ENCODE peak calls at places on chromosome X, in eight cellular contexts. X, A, V, B, I, Q, M and L are unnamed samples.

GRCh38 chrX:10983526-10983925 is 127.6 kb upstream of the HCCS start:
- DNase-seq in X (no peak), A (no peak), V (no peak), B (no peak), I (no peak), Q (no peak), M (no peak), L (no peak)

GRCh38 chrX:1071351-1071750 is 141.1 kb downstream of the CRLF2 start:
- DNase-seq in X (no peak), A (no peak), V (no peak), B (no peak), I (no peak), Q (no peak), M (no peak), L (no peak)

GRCh38 chrX:125977851-125978250 is 188.2 kb downstream of the DCAF12L2 start:
- DNase-seq in X (no peak), A (no peak), V (no peak), B (no peak), I (no peak), Q (no peak), M (no peak), L (no peak)

GRCh38 chrX:101803451-101803850 is 128.4 kb downstream of the ZMAT1 start:
- DNase-seq in X (no peak), A (no peak), V (no peak), B (no peak), I (peak), Q (no peak), M (no peak), L (peak)

GRCh38 chrX:97326456-97326855 is 442.7 kb downstream of the RPA4 start:
- DNase-seq in X (no peak), A (peak), V (no peak), B (no peak), I (peak), Q (no peak), M (no peak), L (no peak)

GRCh38 chrX:23383411-23383810 is 48.8 kb downstream of the PTCHD1 start:
- DNase-seq in X (no peak), A (no peak), V (no peak), B (no peak), I (peak), Q (no peak), M (no peak), L (no peak)

GRCh38 chrX:14476169-14476568 is 53.2 kb upstream of the GLRA2 start:
- DNase-seq in X (no peak), A (no peak), V (no peak), B (no peak), I (no peak), Q (no peak), M (no peak), L (no peak)

GRCh38 chrX:22800806-22801205 is 199.0 kb upstream of the DDX53 start:
- DNase-seq in X (no peak), A (no peak), V (no peak), B (no peak), I (no peak), Q (no peak), M (no peak), L (no peak)

GRCh38 chrX:26352891-26353430 is 137.0 kb downstream of the MAGEB5 start:
- DNase-seq in X (no peak), A (no peak), V (no peak), B (no peak), I (no peak), Q (no peak), M (no peak), L (no peak)

DNA sequence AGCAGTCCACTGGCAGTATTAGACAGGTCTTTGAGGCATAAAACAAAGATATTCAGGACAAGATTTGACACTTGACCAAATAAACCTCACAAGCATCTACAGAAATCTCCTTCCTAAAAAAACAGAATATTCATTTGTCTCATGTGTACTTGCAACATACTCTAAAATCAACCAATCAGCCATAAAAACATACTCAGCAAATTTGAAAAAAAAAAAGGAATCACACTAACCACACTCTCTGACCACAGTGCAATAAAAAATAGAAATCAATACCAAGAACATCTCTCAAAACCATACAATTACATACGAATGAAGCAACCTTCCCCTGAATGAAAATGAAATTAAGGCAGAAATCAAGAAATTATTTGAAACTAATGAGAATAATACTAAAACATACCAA is 591.3 kb downstream of the FAM133A start:
- DNase-seq in X (no peak), A (no peak), V (no peak), B (no peak), I (no peak), Q (no peak), M (no peak), L (no peak)
- TF ChIP-seq POLR2A in X (no peak), A (no peak), V (no peak), B (no peak), I (no peak), Q (no peak), M (no peak), L (no peak)

GRCh38 chrX:136271300-136271699 is 20.1 kb upstream of the MAP7D3 start:
- DNase-seq in X (no peak), A (no peak), V (no peak), B (no peak), I (no peak), Q (no peak), M (no peak), L (no peak)
- TF ChIP-seq POLR2A in X (no peak), A (no peak), V (no peak), B (no peak), I (no peak), Q (no peak), M (no peak), L (no peak)

GRCh38 chrX:154526901-154527675 is 11.1 kb upstream of the FAM3A start:
- DNase-seq in X (peak), A (peak), V (peak), B (no peak), I (peak), Q (peak), M (peak), L (peak)
- TF ChIP-seq POLR2A in X (no peak), A (peak), V (no peak), B (no peak), I (no peak), Q (no peak), M (no peak), L (peak)

GRCh38 chrX:2320089-2320488 is 180.7 kb downstream of the DHRSX start:
- DNase-seq in X (no peak), A (no peak), V (no peak), B (no peak), I (no peak), Q (no peak), M (no peak), L (no peak)

GRCh38 chrX:2318371-2318770 is 182.4 kb downstream of the DHRSX start:
- DNase-seq in X (no peak), A (no peak), V (no peak), B (no peak), I (no peak), Q (no peak), M (no peak), L (no peak)

GRCh38 chrX:2317527-2318055 is 183.2 kb downstream of the DHRSX start:
- DNase-seq in X (no peak), A (no peak), V (no peak), B (no peak), I (no peak), Q (no peak), M (no peak), L (no peak)

GRCh38 chrX:2321411-2321810 is 179.4 kb downstream of the DHRSX start:
- DNase-seq in X (no peak), A (no peak), V (no peak), B (no peak), I (no peak), Q (no peak), M (no peak), L (no peak)

DNA sequence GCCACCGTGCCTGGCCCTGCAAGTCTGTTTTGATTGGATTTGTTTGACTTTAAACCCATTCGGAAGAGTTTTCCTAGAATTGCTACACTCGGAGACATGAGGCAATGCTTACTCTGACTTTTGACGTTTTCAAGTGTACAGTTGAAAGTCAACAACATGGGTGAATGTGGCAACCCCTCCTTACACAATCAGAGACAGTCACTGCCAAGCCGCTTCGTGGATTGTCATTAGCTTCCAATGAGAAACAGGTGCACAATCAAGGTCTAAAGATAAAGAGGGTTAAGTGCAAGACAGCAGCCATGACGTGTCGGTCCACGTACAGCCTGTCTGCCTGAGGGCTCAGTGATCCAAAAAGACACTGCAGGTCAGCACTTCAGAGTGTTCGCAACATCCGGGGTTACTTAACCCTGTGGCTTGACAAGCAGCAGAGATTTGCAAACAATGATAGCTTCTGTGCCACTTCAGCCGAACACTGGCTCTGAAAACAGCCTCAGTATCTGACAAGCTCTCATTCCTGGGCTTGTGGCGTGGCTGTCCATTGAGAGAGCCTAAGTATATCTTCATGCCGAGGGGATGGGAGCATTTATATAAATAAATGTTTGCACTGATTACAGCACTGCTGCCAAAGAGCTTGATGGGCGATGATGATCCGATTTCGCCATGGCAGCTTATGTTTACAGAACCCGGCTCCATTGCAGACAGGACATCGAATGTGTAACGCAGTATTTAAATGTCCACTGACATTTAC is 180.0 kb downstream of the DHRSX start:
- DNase-seq in X (peak), A (no peak), V (peak), B (no peak), I (peak), Q (peak), M (peak), L (no peak)
- TF ChIP-seq POLR2A in X (no peak), A (no peak), V (no peak), B (no peak), I (no peak), Q (no peak), M (no peak), L (no peak)

GRCh38 chrX:107715331-107716044 is 60.1 kb downstream of the TSC22D3 start:
- DNase-seq in X (peak), A (no peak), V (no peak), B (no peak), I (peak), Q (no peak), M (no peak), L (no peak)
- TF ChIP-seq POLR2A in X (no peak), A (peak), V (no peak), B (no peak), I (no peak), Q (no peak), M (no peak), L (peak)

DNA sequence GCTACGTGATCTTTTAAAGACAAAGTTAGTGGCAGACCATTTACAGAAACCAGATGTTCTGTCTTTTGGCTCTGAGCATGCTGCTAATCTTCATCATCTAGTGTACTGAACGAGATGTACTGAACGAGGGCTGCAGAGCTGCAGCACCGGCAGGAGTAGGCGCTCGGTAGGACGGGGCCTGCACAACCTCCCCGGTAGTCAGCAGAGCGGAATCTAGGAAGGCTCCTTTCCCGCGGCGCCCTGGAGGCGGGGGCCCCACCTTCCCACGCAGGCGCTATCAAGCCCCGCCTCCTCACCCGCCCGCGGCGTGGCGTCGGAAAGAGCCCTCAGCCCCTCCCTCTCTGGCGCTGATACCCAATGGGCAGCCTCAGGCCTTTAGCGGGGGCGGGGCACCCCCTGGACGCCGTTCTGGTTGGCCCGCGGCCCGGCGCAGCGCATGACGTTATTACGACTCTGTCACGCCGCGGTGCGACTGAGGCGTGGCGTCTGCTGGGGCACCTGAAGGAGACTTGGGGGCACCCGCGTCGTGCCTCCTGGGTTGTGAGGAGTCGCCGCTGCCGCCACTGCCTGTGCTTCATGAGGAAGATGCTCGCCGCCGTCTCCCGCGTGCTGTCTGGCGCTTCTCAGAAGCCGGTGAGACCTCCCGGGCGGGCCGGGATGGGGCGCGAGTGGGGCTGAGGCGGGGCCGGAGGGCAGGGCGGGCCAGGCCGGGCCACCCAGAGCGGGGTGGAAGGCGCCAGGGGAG is at the start of gene PDHA1:
- DNase-seq in X (peak), A (peak), V (peak), B (peak), I (peak), Q (peak), M (peak), L (peak)
- TF ChIP-seq POLR2A in X (peak), A (no peak), V (peak), B (peak), I (peak), Q (peak), M (peak), L (peak)

DNA sequence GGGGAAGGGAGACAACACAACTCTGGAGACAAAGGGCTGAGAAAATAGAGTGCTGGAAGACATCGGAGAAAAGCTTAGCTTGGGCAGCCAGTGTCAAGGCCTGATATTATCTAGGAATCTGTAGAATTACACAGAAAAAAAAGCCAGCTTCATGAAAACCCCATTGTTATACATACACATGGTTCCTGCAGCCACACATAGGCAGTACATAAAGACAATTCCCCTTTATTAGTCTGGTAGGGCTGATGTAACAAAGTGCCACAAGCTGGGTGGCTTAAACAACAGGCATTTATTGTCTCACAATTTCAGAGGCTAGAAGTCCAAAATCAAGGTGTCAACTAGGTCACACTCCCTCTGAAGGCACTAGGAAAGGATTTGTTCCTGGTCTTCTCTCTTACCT is 503.5 kb downstream of the MID1IP1 start:
- DNase-seq in X (no peak), A (no peak), V (no peak), B (no peak), I (no peak), Q (no peak), M (no peak), L (no peak)
- TF ChIP-seq POLR2A in X (no peak), A (no peak), V (no peak), B (no peak), I (no peak), Q (no peak), M (no peak), L (no peak)

GRCh38 chrX:112874614-112875013 is 34.0 kb upstream of the AMOT start:
- DNase-seq in X (no peak), A (no peak), V (no peak), B (no peak), I (no peak), Q (no peak), M (no peak), L (no peak)
- TF ChIP-seq POLR2A in X (no peak), A (no peak), V (no peak), B (no peak), I (no peak), Q (no peak), M (no peak), L (no peak)